ENCODE peak calls at places on chromosomes 2 and 18, in eight cellular contexts. V is endothelial cell, P is GM12865, X is hepatocyte, Q is fibroblast of lung, O is astrocyte of the cerebellum, E is lower lobe of right lung, W is cardiac muscle cell. T is an unnamed sample.
A peak's percentile ranks its signal among the peaks of the same experiment; 100 is the strongest.

GRCh38 chr2:164386226-164386625 is 235.1 kb downstream of the GRB14 start:
- DNase-seq in E (no peak), O (no peak), W (no peak), P (no peak), V (no peak), X (no peak), Q (peak; percentile 61), T (no peak)

GRCh38 chr2:64463784-64464183 is 9.8 kb downstream of the LGALSL start:
- DNase-seq in V (no peak), E (no peak), P (no peak), Q (peak; percentile 73), X (no peak), O (peak; percentile 29), W (no peak), T (no peak)

GRCh38 chr2:227388537-227389011 is 825 bp upstream of the SCYGR1 start:
- DNase-seq in Q (peak; percentile 94), O (peak; percentile 93), E (no peak), V (no peak), X (no peak), P (no peak), W (no peak), T (no peak)

GRCh38 chr2:23835988-23836387 is 90.9 kb downstream of the ATAD2B start:
- DNase-seq in V (no peak), E (no peak), P (no peak), Q (no peak), W (no peak), O (no peak), X (no peak), T (no peak)

GRCh38 chr2:217714268-217714643 is 288.5 kb downstream of the TNS1 start:
- DNase-seq in W (no peak), Q (peak; percentile 81), X (no peak), V (no peak), O (no peak), E (peak; percentile 64), P (no peak), T (peak; percentile 81)

GRCh38 chr2:172084484-172084733 is 898 bp upstream of the DLX1 start:
- DNase-seq in O (no peak), V (no peak), Q (no peak), X (no peak), P (no peak), E (no peak), W (no peak), T (no peak)

GRCh38 chr2:25673170-25674002 is at the start of gene DTNB:
- DNase-seq in V (peak; percentile 82), P (peak; percentile 85), Q (peak; percentile 57), O (no peak), X (peak; percentile 91), E (peak; percentile 86), W (peak; percentile 88), T (peak; percentile 95)

GRCh38 chr2:205660521-205661124 is 21.7 kb upstream of the NRP2 start:
- DNase-seq in P (peak; percentile 24), W (peak; percentile 48), V (no peak), O (peak; percentile 80), X (no peak), E (no peak), Q (peak; percentile 97), T (no peak)

GRCh38 chr2:107091163-107091864 is 205.3 kb upstream of the ST6GAL2 start:
- DNase-seq in V (no peak), O (no peak), P (no peak), X (no peak), W (peak; percentile 77), Q (peak; percentile 51), E (no peak), T (no peak)

GRCh38 chr2:197969391-197969893 is 165.0 kb downstream of the PLCL1 start:
- DNase-seq in W (peak; percentile 56), P (no peak), V (no peak), X (peak; percentile 6), O (no peak), Q (peak; percentile 85), E (no peak), T (no peak)

GRCh38 chr2:85915606-85916303 is 27.0 kb upstream of the ST3GAL5 start:
- DNase-seq in X (no peak), E (no peak), O (no peak), W (no peak), P (no peak), Q (no peak), V (no peak), T (no peak)

GRCh38 chr18:9153281-9153680 is 16.7 kb downstream of the ANKRD12 start:
- DNase-seq in O (no peak), W (no peak), E (no peak), P (no peak), Q (no peak), V (no peak), X (no peak), T (no peak)

GRCh38 chr2:86072271-86072858 is 33.3 kb downstream of the POLR1A start:
- DNase-seq in X (no peak), P (peak; percentile 50), E (peak; percentile 65), O (no peak), V (no peak), W (no peak), Q (peak; percentile 45), T (no peak)

GRCh38 chr2:53353372-53354111 is 414.1 kb upstream of the CHAC2 start:
- DNase-seq in Q (peak; percentile 8), W (no peak), X (peak; percentile 63), V (no peak), O (peak; percentile 2), P (no peak), E (no peak), T (peak; percentile 29)

GRCh38 chr18:11153096-11153495 is 3.7 kb upstream of the PIEZO2 start:
- DNase-seq in V (no peak), O (no peak), Q (no peak), P (no peak), E (no peak), X (no peak), W (no peak), T (no peak)

GRCh38 chr2:44295636-44296359 is 20.5 kb downstream of the SLC3A1 start:
- DNase-seq in X (no peak), E (no peak), P (peak; percentile 10), W (peak; percentile 4), Q (no peak), O (no peak), V (no peak), T (peak; percentile 28)
- TF ChIP-seq CTCF in X (peak; percentile 12), E (no peak), P (peak; percentile 8), W (no peak), Q (no peak), O (peak; percentile 22), V (peak; percentile 44), T (peak; percentile 54)

GRCh38 chr18:47172476-47172875 is 3.7 kb downstream of the IER3IP1 start:
- DNase-seq in Q (no peak), E (no peak), V (no peak), P (no peak), X (no peak), O (no peak), W (no peak), T (no peak)

GRCh38 chr18:47175283-47175894 is 775 bp downstream of the IER3IP1 start:
- DNase-seq in V (peak; percentile 8), E (no peak), X (no peak), P (no peak), Q (no peak), O (no peak), W (no peak), T (peak; percentile 38)

GRCh38 chr18:47180765-47181164 is 4.6 kb upstream of the IER3IP1 start:
- DNase-seq in O (no peak), E (no peak), Q (no peak), W (no peak), V (no peak), X (no peak), P (no peak), T (no peak)

GRCh38 chr18:47174545-47175116 is 1.5 kb downstream of the IER3IP1 start:
- DNase-seq in Q (no peak), W (no peak), E (no peak), X (peak; percentile 28), V (no peak), O (no peak), P (no peak), T (no peak)

GRCh38 chr18:47175895-47176575 is at the start of gene IER3IP1:
- DNase-seq in E (peak; percentile 93), W (peak; percentile 92), Q (peak; percentile 92), P (peak; percentile 95), O (peak; percentile 80), V (peak; percentile 94), X (peak; percentile 95), T (peak; percentile 93)
- TF ChIP-seq CTCF in E (peak; percentile 30), W (no peak), Q (no peak), P (no peak), O (no peak), V (no peak), X (no peak), T (peak; percentile 8)

DNA sequence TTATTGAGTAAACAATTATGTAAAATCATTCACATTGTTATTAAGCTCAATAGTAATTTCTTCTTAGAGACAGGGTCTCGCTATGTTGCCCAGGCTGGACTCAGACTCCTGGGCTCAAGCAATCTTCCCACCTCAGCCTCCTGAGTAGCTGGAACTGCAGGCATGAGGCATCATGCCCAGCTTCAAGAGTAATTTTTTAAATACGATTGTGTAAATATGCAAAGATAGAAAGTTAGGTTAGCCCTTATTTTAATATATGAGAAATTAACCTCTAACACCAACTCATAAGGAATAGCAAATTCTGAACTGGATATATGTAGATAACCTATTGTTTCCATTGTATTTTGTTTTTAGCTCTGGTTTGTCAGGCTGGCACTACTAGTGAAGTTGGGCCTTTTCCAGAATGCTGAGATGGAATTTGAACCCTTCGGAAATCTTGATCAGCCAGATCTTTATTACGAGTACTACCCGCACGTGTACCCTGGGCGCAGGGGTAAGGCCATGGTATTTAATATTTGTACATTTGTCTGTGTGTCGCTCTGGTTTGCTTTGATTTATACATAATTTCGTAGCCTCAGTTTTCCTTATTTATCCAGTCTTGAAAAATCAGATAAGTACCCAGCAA is 44.8 kb downstream of the TRAPPC12 start:
- DNase-seq in Q (no peak), O (no peak), W (no peak), V (no peak), P (no peak), X (no peak), E (no peak), T (no peak)
- TF ChIP-seq CTCF in Q (no peak), O (no peak), W (no peak), V (peak; percentile 72), P (no peak), X (no peak), E (peak; percentile 7), T (peak; percentile 13)

DNA sequence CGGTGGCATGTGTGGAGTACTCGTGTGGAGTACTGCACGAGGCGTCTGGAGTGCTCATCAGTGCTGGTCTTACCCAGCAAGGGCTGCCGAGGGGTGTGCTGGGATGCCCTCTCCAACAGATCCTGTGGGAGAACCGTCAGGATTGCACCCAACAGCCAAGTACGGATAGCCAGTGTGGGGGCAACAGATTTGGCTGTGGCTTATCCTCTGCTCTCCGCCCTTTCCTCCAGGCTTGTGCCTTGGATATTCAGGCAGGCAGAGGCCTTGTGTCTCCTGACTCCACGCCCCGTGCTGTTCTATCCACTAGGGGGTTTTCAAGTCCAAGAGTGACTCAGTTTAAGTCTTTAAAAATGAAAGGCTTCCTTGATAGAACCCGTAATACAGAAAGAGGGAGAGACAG is 321.0 kb upstream of the HS6ST1 start:
- DNase-seq in E (no peak), V (no peak), W (no peak), Q (no peak), P (no peak), X (no peak), O (no peak), T (no peak)
- TF ChIP-seq CTCF in E (no peak), V (no peak), W (no peak), Q (no peak), P (no peak), X (no peak), O (no peak), T (no peak)

GRCh38 chr2:74080346-74080745 is 67.4 kb downstream of the BOLA3 start:
- DNase-seq in V (no peak), P (no peak), Q (no peak), E (no peak), O (no peak), X (no peak), W (no peak), T (no peak)
- TF ChIP-seq CTCF in V (no peak), P (peak; percentile 18), Q (no peak), E (no peak), O (peak; percentile 35), X (no peak), W (peak; percentile 15), T (peak; percentile 31)

T was measured in neural progenitor cell.